ENCODE peak calls at places on chromosomes 4 and X, in seven cellular contexts. R is transverse colon, U is Panc1, Z is endothelial cell of umbilical vein, K is stomach, G is spleen, P is HCT116. C is an unnamed sample.

GRCh38 chr4:53646792-53647191 is 55.5 kb upstream of the LNX1 start:
- DNase-seq in R (peak; percentile 56), U (no peak), Z (peak; percentile 54), K (no peak), G (no peak), P (no peak), C (no peak)

GRCh38 chrX:8868906-8869305 is 67.7 kb upstream of the FAM9A start:
- DNase-seq in R (no peak), U (no peak), Z (peak; percentile 3), K (no peak), G (no peak), P (no peak), C (no peak)

GRCh38 chr4:148330724-148331123 is 111.5 kb downstream of the NR3C2 start:
- DNase-seq in R (no peak), U (no peak), Z (no peak), K (no peak), G (no peak), P (no peak), C (no peak)

GRCh38 chr4:156972370-156972980 is 876 bp upstream of the PDGFC start:
- DNase-seq in R (no peak), U (no peak), Z (no peak), K (no peak), G (no peak), P (no peak), C (no peak)

GRCh38 chrX:17814557-17814956 is 46.5 kb downstream of the RAI2 start:
- DNase-seq in R (no peak), U (no peak), Z (no peak), K (no peak), G (no peak), P (no peak), C (no peak)

GRCh38 chrX:48665991-48666390 is 17.6 kb upstream of the WAS start:
- DNase-seq in R (no peak), U (no peak), Z (no peak), K (no peak), G (no peak), P (no peak), C (no peak)

GRCh38 chrX:57447856-57448255 is 144.0 kb upstream of the ZXDB start:
- DNase-seq in R (no peak), U (no peak), Z (peak; percentile 17), K (no peak), G (no peak), P (no peak), C (no peak)

GRCh38 chr4:168723020-168723419 is 226.2 kb downstream of the PALLD start:
- DNase-seq in R (no peak), U (no peak), Z (peak; percentile 61), K (no peak), G (no peak), P (no peak), C (no peak)

GRCh38 chr4:82818974-82819662 is 20.5 kb upstream of the SCD5 start:
- DNase-seq in R (no peak), U (no peak), Z (no peak), K (no peak), G (no peak), P (no peak), C (no peak)

GRCh38 chr4:10185518-10186227 is 69.1 kb upstream of the WDR1 start:
- DNase-seq in R (no peak), U (no peak), Z (peak; percentile 2), K (no peak), G (no peak), P (no peak), C (no peak)

GRCh38 chr4:57418133-57418532 is 307.9 kb upstream of the IGFBP7 start:
- DNase-seq in R (no peak), U (no peak), Z (no peak), K (no peak), G (no peak), P (no peak), C (no peak)

GRCh38 chr4:72311291-72311690 is 257.7 kb downstream of the ADAMTS3 start:
- DNase-seq in R (no peak), U (no peak), Z (no peak), K (no peak), G (no peak), P (no peak), C (no peak)

GRCh38 chrX:19017271-19017670 is 33.4 kb upstream of the PHKA2 start:
- DNase-seq in R (no peak), U (no peak), Z (no peak), K (no peak), G (no peak), P (no peak), C (no peak)

GRCh38 chr4:79083406-79084010 is 144.3 kb upstream of the PAQR3 start:
- DNase-seq in R (no peak), U (no peak), Z (no peak), K (no peak), G (no peak), P (no peak), C (peak; percentile 84)

GRCh38 chr4:108034560-108034959 is 44.9 kb downstream of the HADH start:
- DNase-seq in R (no peak), U (no peak), Z (no peak), K (no peak), G (no peak), P (no peak), C (no peak)

GRCh38 chr4:20698382-20698781 is 1.9 kb upstream of the PACRGL start:
- DNase-seq in R (no peak), U (no peak), Z (no peak), K (no peak), G (no peak), P (no peak), C (no peak)

GRCh38 chr4:85488416-85488815 is 13.5 kb downstream of the ARHGAP24 start:
- DNase-seq in R (no peak), U (no peak), Z (no peak), K (no peak), G (no peak), P (no peak), C (no peak)

GRCh38 chr4:182478475-182478874 is 235.3 kb downstream of the TENM3 start:
- DNase-seq in R (no peak), U (no peak), Z (peak; percentile 55), K (no peak), G (no peak), P (peak; percentile 16), C (no peak)

GRCh38 chr4:1767770-1768366 is 25.2 kb upstream of the FGFR3 start:
- DNase-seq in R (peak; percentile 45), U (no peak), Z (peak; percentile 31), K (peak; percentile 47), G (no peak), P (no peak), C (no peak)

GRCh38 chrX:10199212-10199611 is 42.4 kb downstream of the CLCN4 start:
- DNase-seq in R (peak; percentile 29), U (no peak), Z (peak; percentile 11), K (no peak), G (peak; percentile 86), P (no peak), C (peak; percentile 72)

GRCh38 chrX:41338422-41338821 is 4.5 kb downstream of the DDX3X start:
- DNase-seq in R (no peak), U (no peak), Z (no peak), K (no peak), G (no peak), P (no peak), C (no peak)

GRCh38 chrX:41336447-41336846 is 2.5 kb downstream of the DDX3X start:
- DNase-seq in R (no peak), U (no peak), Z (no peak), K (no peak), G (no peak), P (no peak), C (no peak)

GRCh38 chrX:41339148-41339547 is 5.2 kb downstream of the DDX3X start:
- DNase-seq in R (no peak), U (no peak), Z (no peak), K (no peak), G (no peak), P (no peak), C (no peak)

GRCh38 chrX:41335590-41336331 is 1.8 kb downstream of the DDX3X start:
- DNase-seq in R (no peak), U (no peak), Z (no peak), K (no peak), G (no peak), P (no peak), C (no peak)

DNA sequence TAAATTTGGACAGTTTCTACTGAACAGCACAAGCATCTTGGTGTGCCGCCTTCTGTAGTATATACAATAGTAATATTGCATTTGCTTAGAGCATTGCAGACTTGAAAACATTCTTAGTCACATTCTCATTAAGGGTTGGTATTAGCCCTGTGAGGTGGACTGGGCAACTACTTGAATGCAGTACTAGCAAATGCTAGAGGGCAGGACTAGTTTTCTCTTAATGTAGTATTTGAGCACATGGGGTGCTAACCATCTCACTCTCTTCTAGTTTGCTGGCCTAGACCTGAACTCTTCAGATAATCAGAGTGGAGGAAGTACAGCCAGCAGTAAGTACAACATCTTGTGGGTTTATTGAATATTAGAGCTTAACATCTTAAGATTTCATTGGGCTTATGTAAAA is 3.2 kb downstream of the DDX3X start:
- DNase-seq in R (no peak), U (no peak), Z (no peak), K (no peak), G (no peak), P (no peak), C (no peak)
- H3K4me1 ChIP-seq in R (peaks cover 3% of the 10 kb centered on the region), U (peaks cover 13% of the 10 kb centered on the region), Z (peaks cover 10% of the 10 kb centered on the region), K (no peaks in the 10 kb centered on the region), G (peaks cover 66% of the 10 kb centered on the region), P (peaks cover 24% of the 10 kb centered on the region), C (peaks cover 46% of the 10 kb centered on the region)

GRCh38 chr4:184422378-184422777 is 52.0 kb downstream of the IRF2 start:
- DNase-seq in R (no peak), U (no peak), Z (no peak), K (no peak), G (no peak), P (no peak), C (no peak)
- H3K4me3 ChIP-seq in R (no peak overlapping the region), U (no peak overlapping the region), Z (no peak overlapping the region), K (no peak overlapping the region), G (no peak overlapping the region), P (no peak overlapping the region), C (no peak overlapping the region)

GRCh38 chr4:26136615-26137014 is 184.2 kb upstream of the RBPJ start:
- DNase-seq in R (no peak), U (no peak), Z (no peak), K (no peak), G (no peak), P (no peak), C (no peak)

GRCh38 chr4:26141101-26141830 is 179.5 kb upstream of the RBPJ start:
- DNase-seq in R (no peak), U (no peak), Z (no peak), K (no peak), G (no peak), P (no peak), C (no peak)

GRCh38 chr4:26141916-26142638 is 178.7 kb upstream of the RBPJ start:
- DNase-seq in R (peak; percentile 54), U (no peak), Z (no peak), K (peak; percentile 31), G (no peak), P (no peak), C (peak; percentile 90)

GRCh38 chr4:26139310-26139924 is 181.4 kb upstream of the RBPJ start:
- DNase-seq in R (no peak), U (no peak), Z (no peak), K (no peak), G (no peak), P (no peak), C (no peak)

GRCh38 chr4:26140150-26140898 is 180.5 kb upstream of the RBPJ start:
- DNase-seq in R (peak; percentile 22), U (no peak), Z (no peak), K (no peak), G (no peak), P (no peak), C (peak; percentile 80)
- TF ChIP-seq POLR2AphosphoS5 in R (peak; percentile 66), U (no peak), Z (no peak), K (no peak), G (no peak), P (no peak), C (peak; percentile 43)

GRCh38 chr4:76302856-76303438 is 3.6 kb upstream of the STBD1 start:
- DNase-seq in R (no peak), U (no peak), Z (no peak), K (no peak), G (no peak), P (no peak), C (no peak)
- H3K4me1 ChIP-seq in R (peaks cover 14% of the 10 kb centered on the region), U (peaks cover 17% of the 10 kb centered on the region), Z (peaks cover 6% of the 10 kb centered on the region), K (peaks cover 15% of the 10 kb centered on the region), G (peaks cover 80% of the 10 kb centered on the region), P (peaks cover 44% of the 10 kb centered on the region), C (no peaks in the 10 kb centered on the region)

C was measured in sigmoid colon.